ENCODE peak calls at places on chromosomes 16 and 17, in five cellular contexts. A, R, B, D and V are unnamed samples. For H3K4me1, the result is how much of the 10 kb centered on the place peaks cover.

GRCh38 chr17:64056269-64057005 is 36.0 kb upstream of the ICAM2 start:
- DNase-seq in D (no peak), B (no peak), R (no peak), A (no peak), V (no peak)

GRCh38 chr16:9077001-9077809 is 14.2 kb upstream of the HAPSTR1 start:
- DNase-seq in D (no peak), R (no peak), A (no peak), B (no peak), V (no peak)

GRCh38 chr16:12017583-12017982 is 41.0 kb downstream of the SNX29 start:
- DNase-seq in A (no peak), B (no peak), R (no peak), D (no peak), V (no peak)

GRCh38 chr17:63446218-63446980 is at the start of gene CYB561:
- DNase-seq in R (peak), A (no peak), D (no peak), B (peak), V (peak)

GRCh38 chr17:81387235-81388060 is 7.8 kb upstream of the BAHCC1 start:
- DNase-seq in D (peak), A (no peak), B (peak), R (no peak), V (peak)

GRCh38 chr17:68035131-68035522 is 408 bp upstream of the KPNA2 start:
- DNase-seq in B (peak), D (peak), R (no peak), A (no peak), V (peak)

GRCh38 chr17:45302649-45303173 is 14.1 kb downstream of the MAP3K14 start:
- DNase-seq in B (no peak), A (no peak), D (no peak), R (no peak), V (no peak)

GRCh38 chr17:40532520-40533253 is 31.3 kb upstream of the TNS4 start:
- DNase-seq in D (no peak), A (no peak), B (peak), R (no peak), V (no peak)

GRCh38 chr16:70685938-70686375 is at the start of gene MTSS2:
- DNase-seq in D (peak), R (no peak), A (no peak), B (peak), V (peak)

GRCh38 chr17:55426851-55427586 is 5.4 kb upstream of the MMD start:
- DNase-seq in B (no peak), D (no peak), R (no peak), A (no peak), V (no peak)

GRCh38 chr17:5049314-5049819 is 14.1 kb upstream of the SLC52A1 start:
- DNase-seq in D (no peak), A (no peak), B (no peak), R (peak), V (no peak)

GRCh38 chr16:3195975-3196374 is 8.0 kb downstream of the OR1F1 start:
- DNase-seq in D (no peak), B (no peak), R (no peak), A (peak), V (no peak)

GRCh38 chr16:25896412-25896811 is 204.7 kb downstream of the HS3ST4 start:
- DNase-seq in R (no peak), A (no peak), D (no peak), B (no peak), V (no peak)

GRCh38 chr16:31138621-31139578 is 3.4 kb upstream of the PRSS8 start:
- DNase-seq in R (no peak), A (no peak), B (no peak), D (no peak), V (peak)

GRCh38 chr16:4263504-4264436 is 9.1 kb downstream of the TFAP4 start:
- DNase-seq in A (no peak), R (no peak), B (peak), D (peak), V (peak)

GRCh38 chr16:77500286-77500598 is 65.4 kb upstream of the ADAMTS18 start:
- DNase-seq in R (no peak), D (no peak), A (no peak), B (no peak), V (no peak)

GRCh38 chr16:80665356-80665755 is 124.6 kb downstream of the DYNLRB2 start:
- DNase-seq in A (no peak), R (no peak), D (no peak), B (no peak), V (no peak)

GRCh38 chr17:40909351-40909750 is 24.3 kb upstream of the KRT20 start:
- DNase-seq in D (peak), A (no peak), B (peak), R (peak), V (peak)

GRCh38 chr16:66169817-66170216 is 196.7 kb upstream of the CDH5 start:
- DNase-seq in R (no peak), D (no peak), B (no peak), A (no peak), V (no peak)

GRCh38 chr17:29111816-29112499 is 68.2 kb downstream of the MYO18A start:
- DNase-seq in D (peak), B (peak), A (no peak), R (peak), V (peak)

GRCh38 chr16:66741131-66741900 is 10.1 kb downstream of the DYNC1LI2 start:
- DNase-seq in R (no peak), A (peak), D (no peak), B (peak), V (peak)

DNA sequence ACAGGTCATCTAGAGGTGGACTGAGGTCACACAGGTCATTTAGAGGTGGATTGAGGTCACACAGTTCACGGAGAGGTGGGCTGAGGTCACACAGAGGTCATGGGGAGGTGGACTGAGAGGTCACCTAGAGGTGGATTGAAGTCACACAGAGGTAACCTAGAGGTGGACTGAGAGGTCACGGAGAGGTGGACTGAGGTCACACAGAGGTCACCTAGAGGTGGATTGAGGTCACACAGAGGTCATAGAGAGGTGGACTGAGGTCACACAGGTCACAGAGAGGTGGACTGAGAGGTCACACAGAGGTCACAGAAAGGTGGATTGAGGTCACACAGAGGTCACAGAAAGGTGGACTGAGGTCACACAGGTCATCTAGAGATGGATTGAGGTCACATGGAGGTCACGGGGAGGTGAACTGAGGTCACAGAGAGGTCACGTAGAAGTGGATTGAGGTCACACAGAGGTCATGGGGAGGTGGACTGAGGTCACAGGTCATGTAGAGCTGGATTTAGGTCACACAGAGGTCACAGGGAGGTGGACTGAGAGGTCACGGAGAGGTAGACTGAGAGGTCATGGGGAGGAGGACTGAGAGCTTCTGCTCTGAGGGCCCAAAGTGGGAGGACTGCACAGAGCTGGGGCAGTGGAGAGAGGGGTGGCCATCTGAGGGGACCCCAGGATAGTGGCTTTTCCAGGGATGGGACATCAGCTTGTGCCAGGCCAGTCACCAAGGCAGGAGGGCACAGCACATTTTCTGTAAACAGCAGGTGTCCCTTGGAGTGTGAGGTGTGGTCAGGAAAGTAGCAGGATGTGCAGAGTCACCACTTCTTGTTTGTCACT is 26.4 kb upstream of the JPT2 start:
- DNase-seq in R (no peak), B (no peak), D (peak), A (no peak), V (no peak)
- H3K4me1 ChIP-seq in R (under half), B (under half), D (under half), A (under half), V (under half)

DNA sequence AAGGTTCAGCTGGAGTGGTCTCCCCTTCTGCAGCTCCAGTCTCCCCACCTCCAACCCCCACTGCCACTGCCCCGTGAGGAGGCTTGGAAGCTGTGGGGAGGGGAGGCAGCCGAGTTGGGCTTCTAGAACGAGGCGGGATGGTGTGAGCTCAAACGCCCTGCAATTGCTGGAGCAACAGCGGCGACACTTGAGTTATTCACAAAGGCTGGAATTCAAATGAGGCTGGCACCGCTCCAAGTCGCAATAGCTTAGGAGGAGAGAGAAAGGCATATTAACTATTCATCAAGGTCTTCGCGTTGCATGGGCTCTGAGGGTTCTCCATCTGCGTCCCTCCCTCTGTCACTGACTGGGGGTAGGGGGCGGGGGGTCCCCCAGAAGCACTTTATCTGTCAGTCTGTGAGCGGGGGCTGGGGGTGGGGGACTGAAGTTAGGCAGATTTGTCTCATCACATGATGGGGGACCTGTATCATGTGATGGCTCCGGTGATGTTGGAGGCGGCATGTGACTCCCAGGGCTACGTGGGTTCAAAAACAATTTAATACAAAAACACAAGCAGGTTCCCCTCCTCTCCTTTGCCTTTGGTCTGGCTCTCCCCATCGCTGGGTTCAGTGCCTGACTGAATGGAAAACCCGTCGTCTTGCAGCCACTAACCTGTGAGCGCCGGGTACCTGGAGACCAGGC is 70.5 kb downstream of the RBBP6 start:
- DNase-seq in D (peak), R (no peak), A (no peak), B (peak), V (peak)
- H3K4me3 ChIP-seq in D (peak), R (no peak), A (no peak), B (peak), V (peak)

DNA sequence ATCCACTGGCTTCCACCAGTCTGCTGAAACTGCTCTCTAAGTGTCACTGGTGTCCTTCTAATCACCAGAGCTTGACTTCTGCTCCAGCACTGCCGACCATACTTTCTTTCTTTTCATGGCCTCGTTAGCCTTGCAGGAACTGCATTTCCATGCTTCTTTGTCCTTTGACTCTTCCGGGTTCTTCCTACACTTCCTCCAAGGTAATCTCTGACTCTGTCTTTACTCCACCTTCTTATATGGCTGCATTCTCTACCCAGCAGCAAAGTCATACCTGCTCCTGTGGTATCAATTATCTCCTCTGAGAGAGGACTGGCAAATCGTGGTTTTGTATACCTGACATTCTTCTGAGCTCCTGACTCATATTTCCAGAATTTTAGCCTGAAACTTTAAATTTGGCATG is 6.5 kb downstream of the HSD17B2 start:
- DNase-seq in B (no peak), D (no peak), R (no peak), A (no peak), V (no peak)
- H3K4me1 ChIP-seq in B (under half), D (under half), R (under half), A (under half), V (under half)

GRCh38 chr16:17850626-17851265 is 380.0 kb upstream of the XYLT1 start:
- DNase-seq in D (no peak), A (no peak), R (no peak), B (no peak), V (no peak)
- H3K4me3 ChIP-seq in D (no peak), A (no peak), R (no peak), B (no peak), V (no peak)

DNA sequence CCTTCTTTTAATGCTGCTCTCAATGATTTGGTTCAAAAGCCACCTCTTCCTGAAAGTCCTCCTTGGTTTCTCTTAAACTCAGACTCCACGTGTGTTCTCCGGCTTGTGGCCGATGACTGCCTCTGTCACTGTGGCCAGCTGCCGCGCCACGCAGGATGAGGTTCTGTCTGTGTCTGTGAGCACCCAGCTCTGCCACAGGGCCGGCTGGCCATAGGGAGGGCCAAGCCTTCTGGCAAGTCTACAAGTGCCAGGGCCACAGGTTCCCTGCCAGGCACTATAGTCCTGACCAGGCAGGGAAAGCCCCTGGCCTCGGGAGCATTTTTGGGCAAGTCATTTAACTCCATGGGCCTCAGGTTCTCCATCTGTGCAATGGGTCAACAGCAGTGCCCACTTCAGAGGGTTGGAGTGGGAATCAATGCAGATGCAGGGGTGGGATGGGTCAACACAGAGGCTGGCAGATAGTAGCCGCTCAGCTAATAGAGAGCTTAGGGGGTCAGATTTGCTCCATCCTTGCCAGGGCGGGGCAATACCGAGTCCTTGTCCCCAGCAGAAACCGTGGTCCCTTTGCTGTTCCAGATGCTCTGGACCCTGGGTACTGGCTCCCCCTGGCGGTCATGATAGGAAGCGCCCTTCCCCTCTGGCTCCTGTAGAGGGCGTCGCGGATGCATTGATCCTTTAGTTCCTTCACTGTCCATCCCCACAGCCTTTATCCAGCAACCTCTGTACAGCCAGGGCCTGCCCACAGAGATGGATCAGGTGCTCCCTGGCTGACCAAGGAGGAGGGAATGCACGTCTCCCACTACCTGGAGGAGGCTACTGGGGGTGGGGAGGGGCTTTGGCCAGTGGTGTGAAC is 19.3 kb upstream of the ADGRG3 start:
- DNase-seq in B (peak), D (peak), R (peak), A (peak), V (peak)
- H3K4me1 ChIP-seq in B (under half), D (under half), R (under half), A (under half), V (under half)

DNA sequence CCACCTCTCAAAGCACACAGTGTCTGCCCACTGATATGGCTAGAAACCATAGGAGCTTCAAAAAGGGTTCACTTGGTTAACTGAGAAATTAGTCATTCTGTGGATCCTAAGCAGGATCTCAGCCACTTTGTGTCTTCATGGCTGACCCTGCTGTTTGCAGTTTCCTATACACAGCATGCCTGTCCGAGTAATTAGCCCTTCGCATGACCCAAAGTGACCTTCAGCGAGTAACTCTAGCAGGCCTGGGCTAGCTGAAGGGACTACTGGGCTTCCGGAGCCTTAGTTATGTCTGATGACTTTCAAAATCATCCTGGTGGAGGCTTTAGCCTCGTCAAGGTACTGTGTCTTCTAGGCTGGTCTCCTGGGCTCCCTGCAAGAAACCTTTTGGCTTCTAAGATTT is 28.9 kb upstream of the FBXW10B start:
- DNase-seq in R (no peak), D (no peak), A (no peak), B (no peak), V (no peak)
- H3K4me3 ChIP-seq in R (no peak), D (no peak), A (peak), B (no peak), V (peak)

GRCh38 chr17:42129109-42129837 is 6.7 kb downstream of the HSPB9 start:
- DNase-seq in R (no peak), D (no peak), B (peak), A (no peak), V (no peak)

GRCh38 chr17:42125565-42125964 is 3.0 kb downstream of the HSPB9 start:
- DNase-seq in A (no peak), B (no peak), D (no peak), R (no peak), V (no peak)

GRCh38 chr17:42126836-42127235 is 4.2 kb downstream of the HSPB9 start:
- DNase-seq in A (no peak), R (no peak), D (no peak), B (no peak), V (no peak)

GRCh38 chr17:42130310-42130936 is 7.8 kb downstream of the HSPB9 start:
- DNase-seq in B (no peak), D (no peak), R (no peak), A (no peak), V (no peak)

GRCh38 chr17:42127414-42127813 is 4.8 kb downstream of the HSPB9 start:
- DNase-seq in R (no peak), B (no peak), A (no peak), D (no peak), V (no peak)
- H3K4me1 ChIP-seq in R (under half), B (under half), A (under half), D (under half), V (under half)

DNA sequence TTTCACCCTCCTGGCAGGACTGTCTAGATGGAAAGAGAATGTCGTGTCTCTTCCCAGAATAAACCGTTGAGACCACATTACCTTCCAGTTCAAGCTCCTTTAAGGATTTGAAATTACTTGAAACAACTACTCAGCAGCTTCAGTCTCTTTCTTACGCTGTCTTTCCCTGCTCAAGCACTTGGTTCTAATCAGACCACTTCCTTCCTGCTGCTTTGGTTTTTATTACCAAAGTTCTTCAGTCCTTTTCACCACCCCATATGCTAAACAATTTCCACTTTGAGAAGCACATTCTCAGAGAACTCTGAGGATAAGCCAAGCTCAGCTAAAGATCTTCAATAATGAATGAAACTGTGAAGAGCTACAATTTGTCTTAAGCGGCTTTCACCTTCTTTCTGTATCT is 105.4 kb downstream of the STX8 start:
- DNase-seq in D (no peak), A (no peak), B (no peak), R (no peak), V (no peak)
- H3K4me3 ChIP-seq in D (no peak), A (no peak), B (no peak), R (no peak), V (no peak)

DNA sequence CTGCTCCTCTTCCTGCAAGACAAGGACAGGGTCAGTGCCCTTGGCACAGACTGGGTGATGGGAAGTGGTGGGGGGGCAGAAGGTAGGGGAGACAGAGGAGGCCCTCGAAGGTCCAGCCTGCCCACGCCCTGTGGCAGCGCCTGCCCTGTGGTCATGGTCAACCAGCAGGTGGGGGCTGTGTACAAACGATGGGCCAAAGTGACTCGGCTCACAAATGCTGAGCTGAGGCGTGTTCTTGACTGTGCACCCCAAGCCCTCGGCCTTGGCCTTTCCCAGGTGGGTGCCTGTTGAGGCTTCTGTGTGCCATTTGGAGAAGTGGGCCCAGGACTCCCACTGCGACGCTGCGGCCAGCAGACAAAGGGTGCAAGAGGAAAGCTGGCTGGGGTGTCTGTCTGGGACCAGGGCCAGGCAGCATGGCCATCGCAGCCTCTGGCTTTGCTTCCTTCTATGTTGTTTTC is 22.6 kb downstream of the MXRA7 start:
- DNase-seq in B (peak), A (no peak), R (no peak), D (no peak), V (no peak)
- H3K4me1 ChIP-seq in B (half or more), A (under half), R (under half), D (under half), V (under half)